ENCODE peak calls at places on chromosomes 6 and 20, in four cellular contexts. Y, C, I and P are unnamed samples.
A peak's percentile ranks its signal among the peaks of the same experiment; 100 is the strongest.

GRCh38 chr6:123352279-123352678 is 284.5 kb downstream of the TRDN start:
- DNase-seq in C (no peak), Y (no peak), I (no peak), P (no peak)

GRCh38 chr6:27288136-27289044 is 23.7 kb downstream of the POM121L2 start:
- DNase-seq in I (no peak), Y (no peak), C (peak; percentile 33), P (no peak)

GRCh38 chr20:9507544-9508239 is 6.7 kb upstream of the LAMP5 start:
- DNase-seq in C (no peak), Y (no peak), I (no peak), P (no peak)

GRCh38 chr6:42959917-42960242 is 674 bp upstream of the GNMT start:
- DNase-seq in Y (no peak), I (no peak), C (no peak), P (no peak)

GRCh38 chr20:57686931-57687652 is 22.7 kb downstream of the PMEPA1 start:
- DNase-seq in Y (no peak), I (no peak), C (peak; percentile 90), P (no peak)

GRCh38 chr6:11006060-11006459 is 38.0 kb downstream of the ELOVL2 start:
- DNase-seq in C (no peak), Y (peak; percentile 49), I (no peak), P (no peak)

GRCh38 chr6:49646130-49646824 is 9.6 kb upstream of the RHAG start:
- DNase-seq in Y (no peak), C (no peak), I (no peak), P (no peak)

GRCh38 chr6:166679566-166679965 is 52.5 kb upstream of the RPS6KA2 start:
- DNase-seq in C (no peak), Y (no peak), I (peak; percentile 46), P (no peak)

GRCh38 chr6:28789553-28790083 is 134.2 kb downstream of the TRIM27 start:
- DNase-seq in I (no peak), C (peak; percentile 85), Y (peak; percentile 67), P (no peak)

GRCh38 chr20:1341561-1342265 is 12.8 kb upstream of the SDCBP2 start:
- DNase-seq in C (peak; percentile 45), Y (peak; percentile 31), I (no peak), P (no peak)

GRCh38 chr20:32356935-32357868 is 929 bp upstream of the ASXL1 start:
- DNase-seq in Y (peak; percentile 29), C (peak; percentile 46), I (peak; percentile 70), P (no peak)

GRCh38 chr6:75437451-75438185 is 56.0 kb downstream of the FILIP1 start:
- DNase-seq in C (peak; percentile 17), I (no peak), Y (peak; percentile 49), P (no peak)

GRCh38 chr6:119348308-119349040 is 1.1 kb downstream of the MAN1A1 start:
- DNase-seq in C (no peak), I (no peak), Y (peak; percentile 29), P (no peak)

GRCh38 chr20:52060794-52061714 is 130.5 kb downstream of the ZFP64 start:
- DNase-seq in C (peak; percentile 84), Y (peak; percentile 26), I (no peak), P (no peak)

GRCh38 chr6:133817460-133818047 is 71.4 kb upstream of the TCF21 start:
- DNase-seq in C (peak; percentile 16), I (no peak), Y (no peak), P (no peak)
- TF ChIP-seq CTCF in C (peak; percentile 62), I (peak; percentile 44), Y (peak; percentile 57), P (peak; percentile 48)

GRCh38 chr6:142912125-142912524 is 32.9 kb downstream of the HIVEP2 start:
- DNase-seq in C (no peak), I (no peak), Y (no peak), P (no peak)
- H3K4me3 ChIP-seq in C (no peak overlapping the region), I (no peak overlapping the region), Y (no peak overlapping the region), P (no peak overlapping the region)

GRCh38 chr6:32240686-32241085 is 16.8 kb upstream of the NOTCH4 start:
- DNase-seq in I (no peak), Y (no peak), C (peak; percentile 30), P (no peak)
- TF ChIP-seq CTCF in I (peak; percentile 12), Y (no peak), C (peak; percentile 62), P (no peak)

DNA sequence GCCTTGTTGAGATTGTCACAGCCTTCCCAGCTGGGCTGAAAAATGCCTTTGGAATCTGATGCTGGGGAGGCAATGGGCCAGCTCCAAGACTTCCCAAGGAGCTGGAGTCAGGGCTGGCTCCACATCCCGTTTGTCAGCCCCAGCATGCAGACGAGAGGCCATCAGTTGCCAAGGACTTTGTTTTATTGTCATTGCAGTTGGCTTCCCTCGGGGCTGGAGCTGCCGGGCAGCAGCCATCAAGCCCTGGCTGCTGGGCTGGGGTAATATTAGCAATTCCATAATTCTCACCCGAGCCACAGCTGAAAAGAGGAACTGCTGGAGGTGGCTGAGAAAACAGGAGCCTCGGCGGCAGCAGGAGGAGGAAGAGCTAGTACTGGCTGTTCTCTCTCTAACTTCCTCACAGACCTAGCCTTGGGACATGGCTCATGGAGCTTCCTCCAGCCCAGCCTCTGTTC is 182.5 kb downstream of the CDC5L start:
- DNase-seq in C (no peak), Y (peak; percentile 61), I (no peak), P (peak; percentile 24)
- H3K4me3 ChIP-seq in C (no peak overlapping the region), Y (no peak overlapping the region), I (no peak overlapping the region), P (no peak overlapping the region)

GRCh38 chr6:70551566-70551965 is 15.2 kb upstream of the SDHAF4 start:
- DNase-seq in Y (no peak), I (no peak), C (no peak), P (no peak)
- TF ChIP-seq CTCF in Y (no peak), I (no peak), C (no peak), P (no peak)

GRCh38 chr6:53344993-53345392 is 3.8 kb downstream of the ELOVL5 start:
- DNase-seq in Y (no peak), C (no peak), I (no peak), P (no peak)
- H3K4me3 ChIP-seq in Y (no peak overlapping the region), C (no peak overlapping the region), I (no peak overlapping the region), P (no peak overlapping the region)

DNA sequence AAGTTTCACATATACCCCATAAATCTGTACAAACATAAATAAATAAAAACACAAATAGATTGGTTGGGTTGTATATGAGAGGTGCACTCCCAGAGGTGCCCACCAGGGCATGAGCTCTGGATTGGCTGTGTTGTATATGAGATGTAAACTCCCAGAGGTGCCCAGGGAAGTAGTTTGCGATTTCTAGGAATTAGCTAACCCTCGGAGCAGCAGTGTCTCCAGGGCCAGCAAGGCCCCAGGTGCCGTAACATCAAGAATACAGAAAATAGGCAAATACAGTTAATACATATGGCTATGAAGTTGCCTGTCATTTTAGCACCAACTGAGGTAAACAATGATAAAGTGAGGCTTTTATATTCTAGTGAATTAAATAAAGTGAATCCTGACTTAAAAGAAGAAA is 5.4 kb upstream of the GINM1 start:
- DNase-seq in Y (no peak), C (peak; percentile 38), I (no peak), P (no peak)
- TF ChIP-seq CTCF in Y (peak; percentile 57), C (peak; percentile 58), I (peak; percentile 42), P (peak; percentile 47)

GRCh38 chr20:14334306-14334930 is 3.0 kb downstream of the FLRT3 start:
- DNase-seq in Y (peak; percentile 67), C (peak; percentile 71), I (no peak), P (no peak)
- H3K4me3 ChIP-seq in Y (no peak overlapping the region), C (no peak overlapping the region), I (peak overlapping the region; percentile 43), P (no peak overlapping the region)

DNA sequence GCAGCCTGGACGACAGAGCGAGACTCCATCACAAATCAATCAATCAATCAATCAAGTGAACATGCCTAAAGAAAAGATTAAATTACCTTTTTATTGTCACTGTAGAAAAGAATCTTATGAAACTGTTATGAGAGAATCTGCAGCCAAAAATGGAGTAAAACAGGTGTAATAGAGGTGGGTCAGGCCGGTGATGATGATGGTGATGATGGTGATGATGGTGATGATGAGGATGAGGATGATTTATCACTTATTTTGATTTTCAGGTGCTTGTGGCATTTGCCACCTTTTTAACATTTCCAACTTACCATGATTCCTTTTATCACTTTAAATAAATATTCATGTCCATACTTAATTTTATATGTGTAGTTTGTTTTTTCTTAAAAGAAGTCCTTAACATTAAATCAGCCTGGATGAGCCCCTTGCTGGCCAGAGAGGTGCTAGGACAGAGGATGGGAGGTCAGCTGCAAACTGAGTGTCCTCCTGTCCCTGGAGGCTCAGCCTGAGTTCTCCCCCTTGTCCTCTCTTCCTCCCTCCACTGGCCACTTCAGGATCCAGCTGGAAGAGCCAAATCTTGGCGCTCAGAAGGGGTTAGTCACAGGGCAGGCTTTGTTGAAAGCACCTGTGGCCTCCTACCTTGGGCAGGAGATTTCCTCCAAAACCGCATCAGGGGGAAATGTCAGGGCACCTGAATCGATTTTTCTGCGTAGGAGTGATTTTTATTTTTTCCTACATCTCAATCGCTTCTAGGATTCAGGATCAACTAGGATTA is 32.7 kb downstream of the SLC2A10 start:
- DNase-seq in Y (no peak), C (peak; percentile 60), I (no peak), P (no peak)
- TF ChIP-seq CTCF in Y (no peak), C (no peak), I (no peak), P (no peak)